ENCODE peak calls at places on chromosomes 13 and 19, in six cellular contexts. H is A673, M is H1, X is GM23338, E is mammary epithelial cell, O is PC-9. I is an unnamed sample.

GRCh38 chr19:18342090-18342632 is 1.8 kb downstream of the PGPEP1 start:
- DNase-seq in X (no peak), O (no peak), H (no peak), E (no peak), M (no peak), I (no peak)

GRCh38 chr13:48398450-48399095 is 14.3 kb downstream of the LPAR6 start:
- DNase-seq in E (peak), H (no peak), X (no peak), M (no peak), O (no peak), I (no peak)

GRCh38 chr19:15640904-15641597 is 354 bp downstream of the CYP4F3 start:
- DNase-seq in O (no peak), E (peak), H (no peak), M (no peak), X (no peak), I (no peak)

GRCh38 chr19:50957587-50957986 is 4.7 kb upstream of the KLK5 start:
- DNase-seq in X (no peak), E (no peak), M (no peak), H (no peak), O (no peak), I (no peak)

GRCh38 chr19:8600064-8600463 is 10.5 kb downstream of the ADAMTS10 start:
- DNase-seq in X (no peak), M (no peak), H (no peak), O (no peak), E (no peak), I (no peak)

GRCh38 chr19:42066075-42066754 is 3.8 kb downstream of the GRIK5 start:
- DNase-seq in M (peak), H (peak), X (peak), O (peak), E (no peak), I (peak)

GRCh38 chr13:102399791-102400618 is 1.8 kb downstream of the FGF14 start:
- DNase-seq in O (no peak), H (peak), X (peak), E (peak), M (peak), I (no peak)

GRCh38 chr13:107585466-107585865 is 629.9 kb downstream of the LIG4 start:
- DNase-seq in E (no peak), O (no peak), M (no peak), H (no peak), X (no peak), I (no peak)

GRCh38 chr19:41218615-41219507 is at the start of gene AXL:
- DNase-seq in M (peak), E (peak), X (peak), O (peak), H (no peak), I (no peak)

GRCh38 chr13:71912524-71912923 is 45.5 kb upstream of the DACH1 start:
- DNase-seq in H (no peak), M (no peak), O (no peak), E (no peak), X (no peak), I (no peak)

GRCh38 chr13:46152627-46153328 is 29.2 kb downstream of the LCP1 start:
- DNase-seq in O (no peak), M (no peak), H (no peak), X (no peak), E (no peak), I (no peak)

GRCh38 chr19:21835810-21836444 is at the start of gene ZNF43:
- DNase-seq in O (peak), M (peak), H (peak), E (peak), X (peak), I (peak)

GRCh38 chr19:4241824-4242430 is 5.0 kb upstream of the YJU2 start:
- DNase-seq in M (no peak), H (no peak), X (no peak), O (no peak), E (no peak), I (no peak)

GRCh38 chr13:35818577-35819165 is 312.5 kb downstream of the DCLK1 start:
- DNase-seq in H (peak), X (peak), M (no peak), O (no peak), E (peak), I (no peak)

GRCh38 chr19:8168537-8168936 is 19.1 kb upstream of the FBN3 start:
- DNase-seq in H (no peak), M (no peak), X (no peak), E (no peak), O (no peak), I (no peak)

GRCh38 chr13:112067871-112068305 is 939 bp downstream of the SOX1 start:
- DNase-seq in H (peak), O (no peak), M (peak), X (peak), E (no peak), I (no peak)

GRCh38 chr13:110971486-110971885 is 56.6 kb upstream of the ANKRD10 start:
- DNase-seq in H (no peak), O (no peak), M (no peak), E (no peak), X (no peak), I (no peak)

GRCh38 chr13:21673592-21674270 is 2.9 kb downstream of the FGF9 start:
- DNase-seq in H (peak), E (peak), O (no peak), M (peak), X (peak), I (no peak)

GRCh38 chr19:642755-643727 is 3.4 kb downstream of the FGF22 start:
- DNase-seq in X (no peak), H (no peak), M (no peak), E (no peak), O (no peak), I (no peak)

GRCh38 chr13:99657848-99658265 is 156.6 kb downstream of the TM9SF2 start:
- DNase-seq in X (peak), O (no peak), M (peak), E (no peak), H (peak), I (no peak)

GRCh38 chr13:48852911-48853310 is 122.8 kb upstream of the FNDC3A start:
- DNase-seq in E (no peak), O (no peak), X (no peak), M (no peak), H (no peak), I (no peak)

GRCh38 chr19:54191671-54192453 is 754 bp downstream of the TSEN34 start:
- DNase-seq in E (no peak), M (no peak), H (no peak), X (no peak), O (no peak), I (no peak)

GRCh38 chr13:35768551-35768950 is 292.1 kb upstream of the MAB21L1 start:
- DNase-seq in X (no peak), E (no peak), O (no peak), M (no peak), H (no peak), I (no peak)

GRCh38 chr13:47288546-47288945 is 391.7 kb upstream of the HTR2A start:
- DNase-seq in X (no peak), M (no peak), O (no peak), H (no peak), E (no peak), I (no peak)

GRCh38 chr19:41616785-41617621 is 9.9 kb downstream of the CEACAM4 start:
- DNase-seq in E (peak), O (peak), X (peak), H (peak), M (no peak), I (peak)

GRCh38 chr19:3807131-3807480 is 20.9 kb upstream of the MATK start:
- DNase-seq in H (no peak), O (no peak), M (no peak), E (no peak), X (no peak), I (no peak)

GRCh38 chr19:17183858-17184271 is 31.3 kb upstream of the USE1 start:
- DNase-seq in E (no peak), M (no peak), O (no peak), H (no peak), X (no peak), I (no peak)

GRCh38 chr13:85806553-85807175 is 7.4 kb upstream of the SLITRK6 start:
- DNase-seq in X (peak), O (no peak), M (no peak), E (peak), H (peak), I (no peak)

GRCh38 chr13:97414392-97414791 is 19.6 kb upstream of the RAP2A start:
- DNase-seq in E (no peak), M (no peak), O (no peak), H (no peak), X (no peak), I (no peak)

GRCh38 chr19:51994048-51994644 is 7.5 kb upstream of the ZNF350 start:
- DNase-seq in E (no peak), O (no peak), M (no peak), H (no peak), X (no peak), I (no peak)

GRCh38 chr13:90680826-90681225 is 666.7 kb upstream of the MIR17HG start:
- DNase-seq in O (no peak), E (no peak), H (no peak), X (no peak), M (no peak), I (no peak)

DNA sequence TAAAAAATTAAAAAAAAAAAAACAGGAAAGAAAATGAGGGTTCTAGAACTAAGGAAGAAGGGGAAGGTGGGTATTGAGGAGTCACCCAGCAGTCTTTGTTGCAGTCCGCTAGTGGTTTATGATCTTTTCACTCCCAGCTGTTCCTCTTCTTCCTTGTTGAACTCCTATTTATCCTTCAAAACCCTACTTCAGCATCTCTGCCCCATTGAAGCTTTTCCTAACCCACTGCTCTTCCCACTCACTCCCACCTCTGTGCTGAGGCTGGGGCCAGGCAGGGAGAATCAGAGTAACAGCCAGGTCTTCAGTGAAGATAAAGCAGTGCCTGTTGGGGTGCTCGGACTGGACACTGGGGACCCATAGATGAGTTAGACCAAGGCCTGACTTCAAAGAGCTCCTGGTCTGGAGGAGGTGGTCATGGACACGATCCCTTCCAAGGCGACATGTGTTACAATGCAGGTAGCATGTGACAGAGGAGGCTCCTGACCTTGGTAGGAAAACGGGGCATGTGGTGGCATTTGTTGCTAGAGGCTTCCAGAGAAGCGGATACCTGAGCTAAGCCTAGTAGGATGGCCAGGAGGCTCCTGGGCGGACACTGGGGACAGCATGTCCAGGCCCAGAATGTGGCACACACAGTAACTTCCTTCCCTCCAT is 11.4 kb downstream of the RUVBL2 start:
- DNase-seq in O (no peak), H (no peak), E (no peak), X (no peak), M (no peak), I (no peak)
- TF ChIP-seq CTCF in O (no peak), H (no peak), E (no peak), X (no peak), M (no peak), I (no peak)

GRCh38 chr19:1754651-1755466 is 1.6 kb downstream of the ONECUT3 start:
- DNase-seq in X (peak), M (peak), O (no peak), H (no peak), E (peak), I (no peak)
- TF ChIP-seq EZH2 in X (peak), M (peak), O (peak), H (peak), E (peak), I (no peak)

GRCh38 chr19:45104658-45105384 is 11.8 kb downstream of the PPP1R37 start:
- DNase-seq in M (no peak), H (no peak), X (no peak), E (peak), O (no peak), I (no peak)

GRCh38 chr19:45101796-45102195 is 8.8 kb downstream of the PPP1R37 start:
- DNase-seq in O (no peak), M (no peak), H (no peak), X (no peak), E (no peak), I (no peak)

GRCh38 chr19:45103200-45103624 is 10.2 kb downstream of the PPP1R37 start:
- DNase-seq in M (no peak), E (no peak), X (no peak), O (no peak), H (peak), I (peak)

GRCh38 chr19:45102481-45102880 is 9.5 kb downstream of the PPP1R37 start:
- DNase-seq in M (no peak), E (no peak), O (no peak), H (no peak), X (no peak), I (no peak)

GRCh38 chr19:45103625-45104319 is 10.8 kb downstream of the PPP1R37 start:
- DNase-seq in M (no peak), E (no peak), X (no peak), O (no peak), H (peak), I (no peak)
- TF ChIP-seq CTCF in M (no peak), E (peak), X (no peak), O (no peak), H (no peak), I (no peak)

GRCh38 chr13:94712287-94712811 is at the start of gene SOX21:
- DNase-seq in H (no peak), X (peak), M (peak), O (no peak), E (peak), I (no peak)
- TF ChIP-seq EZH2 in H (no peak), X (peak), M (peak), O (no peak), E (peak), I (no peak)